ENCODE peak calls at places on chromosomes 6 and 20, in six cellular contexts. H, I, A, O, Y and S are unnamed samples.

GRCh38 chr6:14950103-14950969 is 295.5 kb upstream of the JARID2 start:
- DNase-seq in O (no peak), H (no peak), Y (no peak), A (no peak), I (peak), S (no peak)

GRCh38 chr6:116398366-116399005 is 27.7 kb downstream of the DSE start:
- DNase-seq in H (peak), A (no peak), I (no peak), Y (no peak), O (no peak), S (no peak)

GRCh38 chr20:3045816-3046676 is at the start of gene MRPS26:
- DNase-seq in Y (peak), O (peak), I (peak), H (peak), A (peak), S (peak)

GRCh38 chr20:49594143-49594928 is 26.4 kb upstream of the PTGIS start:
- DNase-seq in I (no peak), H (peak), O (no peak), Y (peak), A (peak), S (peak)

GRCh38 chr6:37990762-37991525 is 171.4 kb downstream of the ZFAND3 start:
- DNase-seq in H (peak), O (no peak), I (no peak), A (peak), Y (no peak), S (peak)

GRCh38 chr6:39218868-39219567 is 10.3 kb downstream of the KCNK5 start:
- DNase-seq in H (no peak), O (no peak), A (no peak), Y (no peak), I (peak), S (no peak)

GRCh38 chr6:116451916-116452315 is 9.3 kb upstream of the CALHM6 start:
- DNase-seq in Y (no peak), H (no peak), A (no peak), I (no peak), O (no peak), S (no peak)

GRCh38 chr6:105794263-105794662 is 291.9 kb upstream of the PRDM1 start:
- DNase-seq in Y (no peak), H (no peak), I (no peak), O (no peak), A (no peak), S (no peak)

GRCh38 chr6:39092124-39092523 is 22.9 kb downstream of the SAYSD1 start:
- DNase-seq in O (no peak), H (no peak), A (no peak), Y (no peak), I (peak), S (no peak)

GRCh38 chr6:158046201-158047119 is 64.8 kb downstream of the SYNJ2 start:
- DNase-seq in O (no peak), Y (no peak), H (no peak), A (no peak), I (peak), S (no peak)

GRCh38 chr20:38825901-38826625 is 20.6 kb downstream of the PPP1R16B start:
- DNase-seq in A (peak), O (peak), H (peak), Y (no peak), I (peak), S (peak)

GRCh38 chr20:57380081-57380750 is 11.0 kb upstream of the RBM38 start:
- DNase-seq in A (no peak), O (no peak), I (no peak), Y (no peak), H (no peak), S (no peak)

GRCh38 chr6:143236151-143236788 is 175.6 kb downstream of the AIG1 start:
- DNase-seq in H (peak), I (peak), Y (no peak), O (no peak), A (peak), S (no peak)

GRCh38 chr20:44732327-44732726 is 13.3 kb upstream of the KCNK15 start:
- DNase-seq in H (no peak), O (no peak), Y (no peak), I (no peak), A (no peak), S (no peak)

GRCh38 chr6:99393698-99394531 is at the start of gene COQ3:
- DNase-seq in A (peak), Y (peak), H (peak), O (peak), I (peak), S (peak)

GRCh38 chr20:62780204-62780603 is 16.1 kb upstream of the MRGBP start:
- DNase-seq in A (no peak), Y (no peak), H (no peak), I (peak), O (no peak), S (no peak)

GRCh38 chr20:58538752-58539151 is 23.6 kb upstream of the APCDD1L start:
- DNase-seq in H (peak), A (no peak), O (no peak), Y (no peak), I (no peak), S (no peak)

GRCh38 chr6:81720427-81720826 is 32.1 kb downstream of the TENT5A start:
- DNase-seq in H (no peak), A (no peak), I (no peak), Y (no peak), O (no peak), S (no peak)

GRCh38 chr6:1705183-1705582 is 95.5 kb downstream of the FOXC1 start:
- DNase-seq in H (no peak), O (no peak), Y (no peak), I (peak), A (no peak), S (no peak)

GRCh38 chr6:115729036-115729435 is 331.7 kb downstream of the FRK start:
- DNase-seq in H (no peak), O (no peak), Y (no peak), A (no peak), I (no peak), S (no peak)

GRCh38 chr20:57794600-57795346 is 85.0 kb upstream of the PMEPA1 start:
- DNase-seq in I (no peak), A (peak), Y (no peak), O (no peak), H (peak), S (no peak)

GRCh38 chr6:99353126-99353525 is 3.7 kb upstream of the FAXC start:
- DNase-seq in O (no peak), A (no peak), Y (no peak), I (no peak), H (no peak), S (peak)

GRCh38 chr20:17806739-17807441 is 107.1 kb downstream of the BANF2 start:
- DNase-seq in Y (no peak), A (peak), H (peak), O (no peak), I (no peak), S (peak)

GRCh38 chr20:46943861-46944591 is 49.4 kb downstream of the EYA2 start:
- DNase-seq in H (no peak), A (no peak), I (no peak), O (no peak), Y (no peak), S (no peak)

GRCh38 chr20:24382330-24382729 is 87.1 kb upstream of the SYNDIG1 start:
- DNase-seq in Y (no peak), H (no peak), I (peak), O (peak), A (no peak), S (no peak)